ENCODE peak calls at places on chromosome 7, in five cellular contexts. I is tibial artery, A is ovary, F is ascending aorta, X is left ventricle myocardium inferior. K is an unnamed sample. For H3K4me1, the result is how much of the 10 kb centered on the place peaks cover.

GRCh38 chr7:151186640-151187408 is at the start of gene ASB10:
- DNase-seq in I (no peak), A (no peak), F (no peak), X (peak), K (no peak)

GRCh38 chr7:151248191-151249033 is at the start of gene SMARCD3:
- DNase-seq in I (peak), A (peak), F (no peak), X (peak), K (no peak)

GRCh38 chr7:66502230-66503035 is 126.2 kb upstream of the KCTD7 start:
- DNase-seq in I (no peak), A (peak), F (no peak), X (no peak), K (no peak)

GRCh38 chr7:4682621-4683042 is 537 bp downstream of the FOXK1 start:
- DNase-seq in I (peak), A (peak), F (no peak), X (peak), K (no peak)

GRCh38 chr7:81161459-81162075 is 242.7 kb upstream of the SEMA3C start:
- DNase-seq in I (peak), A (no peak), F (no peak), X (no peak), K (no peak)

GRCh38 chr7:94183289-94183749 is 179.2 kb upstream of the BET1 start:
- DNase-seq in I (no peak), A (peak), F (no peak), X (no peak), K (no peak)

GRCh38 chr7:142806021-142806353 is 35.2 kb downstream of the PRSS2 start:
- DNase-seq in I (no peak), A (no peak), F (no peak), X (no peak), K (no peak)

GRCh38 chr7:105298439-105298894 is 90.3 kb downstream of the SRPK2 start:
- DNase-seq in I (no peak), A (no peak), F (no peak), X (no peak), K (no peak)

GRCh38 chr7:26115628-26116027 is 36.4 kb upstream of the NFE2L3 start:
- DNase-seq in I (no peak), A (no peak), F (no peak), X (no peak), K (no peak)

GRCh38 chr7:45923290-45923689 is 2.2 kb upstream of the IGFBP3 start:
- DNase-seq in I (peak), A (peak), F (no peak), X (peak), K (no peak)

GRCh38 chr7:4715385-4715770 is 33.3 kb downstream of the FOXK1 start:
- DNase-seq in I (peak), A (peak), F (no peak), X (peak), K (no peak)

GRCh38 chr7:22992874-22993840 is 20.8 kb downstream of the HYCC1 start:
- DNase-seq in I (no peak), A (no peak), F (no peak), X (no peak), K (no peak)

GRCh38 chr7:2217206-2217605 is 15.5 kb downstream of the MAD1L1 start:
- DNase-seq in I (no peak), A (no peak), F (no peak), X (no peak), K (no peak)

GRCh38 chr7:24652551-24652950 is 79.3 kb downstream of the PALS2 start:
- DNase-seq in I (no peak), A (no peak), F (no peak), X (no peak), K (no peak)
- H3K4me1 ChIP-seq in I (under half), A (under half), F (under half), X (under half), K (under half)

DNA sequence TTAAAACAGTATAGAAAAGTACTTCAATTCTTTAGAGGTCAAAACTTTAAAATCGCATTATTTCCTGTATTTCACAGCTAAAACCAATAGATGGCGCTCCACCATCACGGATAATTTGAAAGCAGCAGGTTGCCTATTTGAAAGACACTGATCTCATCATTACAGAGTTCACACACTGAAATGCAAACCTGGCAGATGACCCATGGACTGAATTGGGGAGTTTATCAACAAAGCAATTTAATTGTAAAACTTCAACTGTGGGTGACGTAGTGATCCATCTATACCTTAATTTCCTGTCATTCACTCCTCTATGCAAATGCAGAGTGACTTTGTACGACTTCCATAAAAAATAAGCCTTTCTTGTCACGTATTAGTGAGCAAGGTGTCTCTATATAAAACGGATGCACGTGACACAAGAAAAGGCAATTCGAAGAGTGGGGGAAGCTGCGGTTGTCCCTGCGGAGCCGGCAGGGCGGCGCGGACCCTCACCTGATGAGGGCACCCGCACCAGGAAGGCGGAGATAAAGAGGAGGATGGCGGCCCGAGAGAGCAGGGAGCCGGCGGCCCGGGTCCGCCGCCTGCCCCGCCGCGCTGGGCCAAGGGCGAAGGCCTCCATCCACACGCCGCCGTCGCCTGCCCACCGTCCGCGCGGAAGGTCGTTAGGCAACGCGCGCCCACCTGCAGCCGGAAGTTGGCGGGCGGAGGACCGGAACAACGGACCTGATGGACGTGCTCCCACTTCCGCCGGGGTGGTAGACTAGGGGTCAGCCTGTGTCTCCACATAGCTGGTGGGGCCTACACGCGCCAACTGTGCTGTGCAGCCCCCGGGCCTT is at the start of gene ZPBP:
- DNase-seq in I (no peak), A (peak), F (no peak), X (peak), K (no peak)
- H3K4me3 ChIP-seq in I (peak), A (peak), F (peak), X (peak), K (peak)

DNA sequence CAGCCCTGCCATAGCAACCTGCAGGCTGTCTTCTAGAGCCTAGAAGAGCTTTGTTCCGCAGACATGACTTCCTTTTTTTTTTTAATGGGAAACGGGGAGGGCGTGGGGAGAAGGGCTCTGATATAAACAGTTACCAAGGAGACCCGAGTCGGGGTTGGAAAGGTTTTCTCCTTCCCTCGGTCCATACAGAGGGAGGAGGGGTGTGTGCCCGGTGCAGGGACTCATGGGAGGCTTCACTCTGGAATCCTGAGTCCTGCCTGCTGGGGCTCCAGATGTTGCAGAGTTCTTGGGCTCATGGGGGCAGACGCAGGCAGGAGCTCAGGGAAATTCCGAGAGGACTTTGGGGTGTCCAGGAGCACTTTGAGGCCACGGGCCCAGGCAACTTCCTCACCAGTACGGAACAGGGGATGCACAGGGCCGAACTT is 26.8 kb downstream of the TMEM120A start:
- DNase-seq in I (no peak), A (peak), F (no peak), X (no peak), K (no peak)
- H3K4me1 ChIP-seq in I (under half), A (half or more), F (under half), X (half or more), K (half or more)

GRCh38 chr7:332020-332517 is 42.1 kb downstream of the FOXL3 start:
- DNase-seq in I (no peak), A (no peak), F (no peak), X (no peak), K (no peak)
- H3K4me3 ChIP-seq in I (no peak), A (no peak), F (no peak), X (peak), K (no peak)

DNA sequence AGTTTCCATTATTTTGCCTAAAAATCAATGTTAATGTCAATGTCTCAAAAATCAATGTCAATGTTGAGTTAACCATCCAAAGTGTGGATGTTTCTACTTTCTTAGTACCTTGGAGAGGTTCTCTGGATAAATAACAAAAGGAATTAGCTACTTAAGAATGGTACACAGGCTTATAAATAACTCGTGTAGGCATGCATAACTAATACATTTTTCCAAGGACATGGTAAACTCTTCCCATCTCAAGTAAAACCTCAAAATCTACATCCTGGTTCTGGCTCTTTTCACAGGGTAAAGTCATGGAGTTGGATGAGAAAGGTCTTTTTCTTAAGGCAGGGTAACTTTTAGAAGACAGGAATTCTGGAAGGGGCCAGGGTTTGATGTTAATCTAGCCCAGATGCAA is 59.9 kb downstream of the CAV1 start:
- DNase-seq in I (no peak), A (no peak), F (no peak), X (no peak), K (no peak)
- H3K4me1 ChIP-seq in I (under half), A (under half), F (under half), X (under half), K (under half)

GRCh38 chr7:152462995-152463713 is 27.4 kb upstream of the KMT2C start:
- DNase-seq in I (peak), A (peak), F (no peak), X (no peak), K (no peak)

GRCh38 chr7:152467225-152467624 is 31.4 kb upstream of the KMT2C start:
- DNase-seq in I (no peak), A (no peak), F (no peak), X (no peak), K (no peak)

GRCh38 chr7:152464312-152465117 is 28.7 kb upstream of the KMT2C start:
- DNase-seq in I (peak), A (peak), F (no peak), X (peak), K (peak)

GRCh38 chr7:152465118-152465387 is 29.2 kb upstream of the KMT2C start:
- DNase-seq in I (no peak), A (no peak), F (no peak), X (no peak), K (no peak)

GRCh38 chr7:152463714-152464311 is 28.0 kb upstream of the KMT2C start:
- DNase-seq in I (peak), A (peak), F (peak), X (peak), K (peak)
- H3K4me3 ChIP-seq in I (peak), A (peak), F (peak), X (peak), K (peak)

GRCh38 chr7:44882899-44883298 is 2.4 kb downstream of the PURB start:
- DNase-seq in I (no peak), A (no peak), F (no peak), X (no peak), K (no peak)

GRCh38 chr7:44883961-44884360 is 1.4 kb downstream of the PURB start:
- DNase-seq in I (no peak), A (no peak), F (no peak), X (no peak), K (no peak)

GRCh38 chr7:44885394-44886317 is at the start of gene PURB:
- DNase-seq in I (peak), A (peak), F (peak), X (peak), K (peak)

GRCh38 chr7:44887293-44887692 is 2.0 kb upstream of the PURB start:
- DNase-seq in I (no peak), A (no peak), F (no peak), X (no peak), K (no peak)

DNA sequence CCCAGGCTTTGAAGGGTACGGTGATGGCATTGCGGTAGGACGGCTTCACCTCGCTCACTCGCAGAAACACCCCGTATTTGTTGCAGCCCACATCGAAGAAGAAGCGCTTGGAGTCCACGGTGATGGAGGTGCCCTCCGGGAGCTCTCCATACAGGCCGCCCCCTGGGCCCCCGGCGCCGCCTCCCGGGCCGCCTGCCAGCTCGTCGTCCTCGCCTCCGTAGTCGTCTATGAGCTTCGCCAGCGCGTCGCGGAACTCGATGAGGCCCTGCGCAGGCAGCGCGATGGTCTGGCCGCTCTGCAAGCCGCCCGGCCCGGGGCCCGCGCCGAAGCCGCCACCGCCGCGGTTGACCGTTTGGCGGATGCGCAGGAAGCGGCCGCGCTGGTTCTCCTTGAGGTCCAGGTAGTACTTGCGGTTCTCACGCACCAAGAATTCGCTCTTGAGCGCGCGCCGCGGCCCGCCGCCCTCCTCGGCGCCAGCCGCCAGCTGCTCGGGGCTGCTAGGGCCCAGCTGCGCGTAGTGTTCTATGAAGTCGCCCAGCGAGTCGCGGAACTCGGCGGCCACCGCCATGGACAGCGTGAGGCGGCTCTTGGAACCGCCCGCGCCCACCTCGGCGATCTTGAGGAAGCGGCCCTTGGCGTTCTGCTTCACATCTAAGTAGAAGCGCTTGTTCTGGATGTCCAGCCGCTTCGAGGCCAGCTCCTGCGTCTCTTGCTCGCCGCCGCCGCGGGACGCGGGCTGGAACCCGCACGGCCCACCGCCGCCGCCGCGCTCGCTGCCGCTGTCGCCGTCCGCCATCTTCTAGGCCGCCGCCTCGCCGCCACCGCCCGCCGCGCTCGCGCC is 557 bp downstream of the PURB start:
- DNase-seq in I (peak), A (peak), F (no peak), X (peak), K (no peak)
- H3K4me1 ChIP-seq in I (under half), A (under half), F (under half), X (half or more), K (under half)

DNA sequence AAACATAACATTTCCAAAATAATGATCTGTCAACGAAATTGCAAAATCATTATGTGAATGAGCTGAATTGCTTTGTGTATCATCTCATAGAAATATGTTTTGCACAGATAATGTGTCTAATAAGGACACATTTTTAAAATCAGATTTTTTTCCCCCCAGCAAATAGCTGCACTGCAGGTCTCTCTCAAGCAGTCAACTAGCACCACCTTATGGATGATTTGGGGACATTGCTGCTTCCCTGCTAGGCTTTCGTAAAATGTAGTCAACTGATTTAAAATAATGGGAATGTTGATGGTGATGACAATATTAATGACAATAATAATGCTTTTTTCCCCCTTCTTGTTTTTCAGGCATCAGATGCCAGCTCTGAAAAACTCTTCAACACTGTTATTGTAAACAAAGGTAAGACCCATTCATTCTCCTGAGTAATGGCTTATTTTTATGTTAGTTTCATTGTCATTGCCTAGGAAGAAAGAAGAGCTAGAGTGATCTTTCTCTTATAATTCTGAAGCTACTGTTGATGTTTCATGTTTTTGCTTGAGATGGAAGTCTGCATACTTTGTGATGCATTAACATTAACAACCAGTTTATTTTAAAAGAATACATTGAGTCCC is 433.6 kb upstream of the GALNT17 start:
- DNase-seq in I (no peak), A (peak), F (no peak), X (no peak), K (no peak)
- H3K4me3 ChIP-seq in I (no peak), A (no peak), F (peak), X (no peak), K (peak)